ENCODE peak calls at places on chromosomes 1 and 21, in nine cellular contexts. W, O, N, A, I, Z, E, R and Q are unnamed samples.

GRCh38 chr1:56898005-56898373 is 43.4 kb downstream of the C8A start:
- DNase-seq in N (no peak), A (no peak), W (no peak), E (no peak), Z (no peak), R (no peak), I (no peak), O (no peak), Q (no peak)

GRCh38 chr1:21937372-21938121 is 437 bp upstream of the HSPG2 start:
- DNase-seq in E (peak; percentile 55), R (peak; percentile 84), A (peak; percentile 78), I (peak; percentile 39), N (peak; percentile 81), Z (no peak), W (peak; percentile 40), O (peak; percentile 95), Q (peak; percentile 82)

GRCh38 chr1:32907435-32907834 is 6.2 kb upstream of the TMEM54 start:
- DNase-seq in E (no peak), R (no peak), I (no peak), Z (no peak), A (peak; percentile 48), W (no peak), N (no peak), O (no peak), Q (no peak)

GRCh38 chr1:22122273-22123070 is 20.4 kb downstream of the WNT4 start:
- DNase-seq in W (no peak), R (no peak), I (no peak), Z (no peak), O (peak; percentile 64), A (no peak), N (no peak), E (no peak), Q (no peak)

GRCh38 chr1:204651843-204652421 is 33.6 kb downstream of the LRRN2 start:
- DNase-seq in Z (no peak), O (no peak), R (no peak), I (no peak), W (no peak), N (no peak), E (no peak), A (no peak), Q (no peak)

GRCh38 chr1:157723157-157723556 is 22.6 kb upstream of the FCRL3 start:
- DNase-seq in W (no peak), I (peak; percentile 30), E (no peak), R (no peak), O (no peak), Z (no peak), A (no peak), N (no peak), Q (no peak)

GRCh38 chr1:198196630-198197029 is 39.8 kb downstream of the NEK7 start:
- DNase-seq in R (no peak), W (no peak), Z (no peak), I (no peak), N (no peak), A (no peak), O (no peak), E (no peak), Q (no peak)

GRCh38 chr1:105204836-105205371 is 1455.2 kb downstream of the AMY1C start:
- DNase-seq in O (no peak), I (no peak), W (no peak), A (no peak), N (no peak), R (no peak), Z (no peak), E (no peak), Q (no peak)

GRCh38 chr1:156154317-156154749 is 948 bp downstream of the SEMA4A start:
- DNase-seq in O (peak; percentile 89), Z (no peak), W (no peak), E (no peak), N (no peak), I (peak; percentile 52), A (no peak), R (no peak), Q (no peak)

GRCh38 chr21:32238063-32238462 is 40.8 kb downstream of the MIS18A start:
- DNase-seq in R (no peak), E (no peak), W (no peak), O (no peak), N (no peak), Z (no peak), A (no peak), I (no peak), Q (no peak)

GRCh38 chr1:65449214-65449823 is 28.9 kb downstream of the LEPR start:
- DNase-seq in W (no peak), A (no peak), Z (no peak), O (no peak), N (no peak), I (no peak), E (no peak), R (no peak), Q (no peak)

GRCh38 chr1:1918901-1919303 is at the start of gene TMEM52:
- DNase-seq in A (no peak), W (no peak), I (no peak), O (no peak), R (no peak), N (no peak), E (no peak), Z (no peak), Q (no peak)

GRCh38 chr1:151165738-151166505 is at the start of the genes LYSMD1 and SCNM1:
- DNase-seq in R (peak; percentile 98), E (peak; percentile 98), I (peak; percentile 99), W (peak; percentile 95), O (peak; percentile 94), Z (peak; percentile 95), A (peak; percentile 99), N (peak; percentile 98), Q (peak; percentile 98)

GRCh38 chr1:63892632-63893395 is 119.0 kb downstream of the ROR1 start:
- DNase-seq in E (no peak), R (peak; percentile 73), O (no peak), I (no peak), A (peak; percentile 76), W (no peak), N (no peak), Z (no peak), Q (no peak)

GRCh38 chr1:234517087-234517802 is 38.3 kb upstream of the TARBP1 start:
- DNase-seq in I (peak; percentile 50), A (no peak), W (no peak), E (no peak), N (no peak), Z (no peak), R (no peak), O (no peak), Q (no peak)

GRCh38 chr1:59202455-59202854 is 94.4 kb upstream of the FGGY start:
- DNase-seq in R (no peak), I (no peak), N (no peak), W (no peak), Z (no peak), O (no peak), A (no peak), E (no peak), Q (no peak)

GRCh38 chr1:110608247-110608646 is 2.1 kb upstream of the KCNA2 start:
- DNase-seq in A (no peak), E (no peak), W (no peak), I (no peak), Z (peak; percentile 38), N (no peak), R (no peak), O (no peak), Q (no peak)

GRCh38 chr21:35024071-35024420 is 25.1 kb downstream of the RUNX1 start:
- DNase-seq in A (no peak), N (no peak), E (no peak), Z (no peak), W (no peak), I (no peak), O (no peak), R (no peak), Q (no peak)
- H3K4me1 ChIP-seq in A (no peaks in the 10 kb centered on the region), N (no peaks in the 10 kb centered on the region), E (peaks cover 92% of the 10 kb centered on the region), Z (no peaks in the 10 kb centered on the region), W (peaks cover 90% of the 10 kb centered on the region), I (peaks cover 90% of the 10 kb centered on the region), O (peaks cover 51% of the 10 kb centered on the region), R (peaks cover 16% of the 10 kb centered on the region), Q (no peaks in the 10 kb centered on the region)

GRCh38 chr1:17551755-17552234 is 12.3 kb downstream of the ARHGEF10L start:
- DNase-seq in W (no peak), A (peak; percentile 65), O (no peak), R (no peak), Z (no peak), I (no peak), N (peak; percentile 82), E (no peak), Q (no peak)
- H3K4me1 ChIP-seq in W (no peaks in the 10 kb centered on the region), A (peaks cover 20% of the 10 kb centered on the region), O (peaks cover 28% of the 10 kb centered on the region), R (peaks cover 26% of the 10 kb centered on the region), Z (peaks cover 25% of the 10 kb centered on the region), I (no peaks in the 10 kb centered on the region), N (peaks cover 25% of the 10 kb centered on the region), E (no peaks in the 10 kb centered on the region), Q (peaks cover 2% of the 10 kb centered on the region)

GRCh38 chr1:27601321-27601770 is 2.6 kb downstream of the AHDC1 start:
- DNase-seq in W (no peak), Z (no peak), O (no peak), A (no peak), E (no peak), R (no peak), N (no peak), I (no peak), Q (no peak)
- H3K4me1 ChIP-seq in W (peaks cover 67% of the 10 kb centered on the region), Z (peaks cover 32% of the 10 kb centered on the region), O (peaks cover 73% of the 10 kb centered on the region), A (peaks cover 42% of the 10 kb centered on the region), E (peaks cover 67% of the 10 kb centered on the region), R (peaks cover 50% of the 10 kb centered on the region), N (peaks cover 57% of the 10 kb centered on the region), I (peaks cover 49% of the 10 kb centered on the region), Q (peaks cover 9% of the 10 kb centered on the region)

GRCh38 chr1:231925864-231926263 is 299.3 kb downstream of the DISC1 start:
- DNase-seq in I (no peak), N (no peak), A (no peak), O (no peak), W (no peak), R (no peak), Z (no peak), E (no peak), Q (no peak)

GRCh38 chr1:231921951-231922350 is 295.4 kb downstream of the DISC1 start:
- DNase-seq in E (no peak), N (no peak), R (no peak), A (no peak), W (no peak), I (no peak), O (no peak), Z (no peak), Q (no peak)

GRCh38 chr1:231926340-231926739 is 299.8 kb downstream of the DISC1 start:
- DNase-seq in A (no peak), W (no peak), I (no peak), O (no peak), N (no peak), R (no peak), E (no peak), Z (no peak), Q (no peak)

GRCh38 chr1:231923461-231924132 is 297.0 kb downstream of the DISC1 start:
- DNase-seq in A (peak; percentile 47), W (no peak), N (no peak), I (no peak), R (no peak), E (no peak), Z (no peak), O (no peak), Q (no peak)

DNA sequence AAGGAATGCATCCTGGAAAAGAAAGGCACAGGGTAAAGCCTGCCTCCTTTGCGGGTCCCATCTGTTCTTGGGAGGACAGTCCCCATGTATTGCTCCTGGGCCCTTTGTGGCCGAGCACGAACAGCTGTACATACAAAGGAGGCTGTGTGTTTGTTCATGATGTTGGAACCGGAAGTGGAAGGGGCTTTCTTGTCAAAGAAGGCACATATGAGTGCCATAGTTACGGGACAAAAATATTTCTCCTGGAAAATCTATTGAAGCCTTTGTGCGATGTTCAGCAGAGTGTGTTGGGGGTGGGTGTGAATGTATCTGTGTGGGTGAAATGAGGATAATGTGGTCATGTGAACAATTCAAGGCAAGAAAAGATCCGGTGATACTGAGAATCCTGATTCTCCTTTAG is 297.6 kb downstream of the DISC1 start:
- DNase-seq in I (no peak), R (no peak), E (no peak), Z (no peak), N (no peak), W (no peak), O (no peak), A (no peak), Q (no peak)
- H3K4me1 ChIP-seq in I (peaks cover 14% of the 10 kb centered on the region), R (peaks cover 18% of the 10 kb centered on the region), E (peaks cover 15% of the 10 kb centered on the region), Z (peaks cover 3% of the 10 kb centered on the region), N (no peaks in the 10 kb centered on the region), W (peaks cover 15% of the 10 kb centered on the region), O (peaks cover 11% of the 10 kb centered on the region), A (peaks cover 3% of the 10 kb centered on the region), Q (no peaks in the 10 kb centered on the region)